ENCODE peak calls at places on chromosomes 6 and 20, in six cellular contexts. W is endothelial cell, Q is WTC11, F is HFFc6, U is adrenal gland, G is testis. B is an unnamed sample.

GRCh38 chr6:157240059-157240959 is 83.0 kb downstream of the TMEM242 start:
- DNase-seq in W (no peak), Q (no peak), F (peak; percentile 45), U (peak; percentile 73), G (peak; percentile 75), B (no peak)

GRCh38 chr6:73521351-73522254 is 771 bp upstream of the EEF1A1 start:
- DNase-seq in W (peak; percentile 77), Q (peak; percentile 78), F (peak; percentile 69), U (peak; percentile 47), G (peak; percentile 75), B (peak; percentile 81)

GRCh38 chr6:167394330-167394729 is 69.4 kb downstream of the TTLL2 start:
- DNase-seq in W (no peak), Q (no peak), F (no peak), U (no peak), G (peak; percentile 26), B (no peak)

GRCh38 chr6:128806274-128806673 is 76.7 kb upstream of the LAMA2 start:
- DNase-seq in W (no peak), Q (no peak), F (no peak), U (no peak), G (no peak), B (no peak)

GRCh38 chr6:101465871-101466270 is 72.4 kb downstream of the GRIK2 start:
- DNase-seq in W (no peak), Q (no peak), F (no peak), U (no peak), G (no peak), B (no peak)

GRCh38 chr6:16473184-16473907 is 235.0 kb downstream of the GMPR start:
- DNase-seq in W (no peak), Q (no peak), F (no peak), U (no peak), G (no peak), B (no peak)

GRCh38 chr6:108726726-108727339 is 121.4 kb upstream of the ARMC2 start:
- DNase-seq in W (no peak), Q (no peak), F (no peak), U (peak; percentile 14), G (no peak), B (no peak)

GRCh38 chr6:139081485-139081884 is 52.9 kb downstream of the ABRACL start:
- DNase-seq in W (no peak), Q (no peak), F (no peak), U (no peak), G (no peak), B (no peak)

GRCh38 chr20:60648556-60648955 is 603.5 kb upstream of the CDH4 start:
- DNase-seq in W (no peak), Q (no peak), F (no peak), U (no peak), G (no peak), B (no peak)

GRCh38 chr20:37528442-37529213 is 952 bp upstream of the BLCAP start:
- DNase-seq in W (no peak), Q (no peak), F (no peak), U (peak; percentile 38), G (peak; percentile 8), B (no peak)

GRCh38 chr20:37360515-37361115 is 14.7 kb downstream of the SRC start:
- DNase-seq in W (no peak), Q (no peak), F (no peak), U (no peak), G (no peak), B (no peak)

GRCh38 chr20:11755071-11755881 is 162.4 kb upstream of the BTBD3 start:
- DNase-seq in W (peak; percentile 4), Q (no peak), F (no peak), U (no peak), G (no peak), B (no peak)

GRCh38 chr6:170096803-170097504 is 193.9 kb downstream of the DLL1 start:
- DNase-seq in W (peak; percentile 1), Q (peak; percentile 3), F (no peak), U (peak; percentile 37), G (peak; percentile 1), B (no peak)

GRCh38 chr20:32820000-32820697 is 395 bp downstream of the MAPRE1 start:
- DNase-seq in W (peak; percentile 83), Q (peak; percentile 70), F (peak; percentile 15), U (peak; percentile 81), G (peak; percentile 81), B (peak; percentile 89)

GRCh38 chr6:149264629-149265028 is 52.9 kb upstream of the TAB2 start:
- DNase-seq in W (no peak), Q (no peak), F (no peak), U (no peak), G (no peak), B (no peak)

GRCh38 chr6:121498481-121499276 is 63.2 kb downstream of the GJA1 start:
- DNase-seq in W (no peak), Q (no peak), F (no peak), U (no peak), G (no peak), B (no peak)

GRCh38 chr20:1108437-1108920 is 9.9 kb upstream of the PSMF1 start:
- DNase-seq in W (peak; percentile 69), Q (peak; percentile 75), F (peak; percentile 39), U (peak; percentile 81), G (peak; percentile 78), B (peak; percentile 68)

GRCh38 chr6:162443101-162443500 is 284.5 kb downstream of the PRKN start:
- DNase-seq in W (no peak), Q (no peak), F (no peak), U (no peak), G (no peak), B (no peak)

GRCh38 chr6:168201383-168201782 is 118.2 kb downstream of the DACT2 start:
- DNase-seq in W (no peak), Q (peak; percentile 57), F (no peak), U (no peak), G (peak; percentile 37), B (no peak)

GRCh38 chr6:79313254-79313653 is 78.8 kb upstream of the HMGN3 start:
- DNase-seq in W (no peak), Q (no peak), F (no peak), U (no peak), G (no peak), B (no peak)

GRCh38 chr6:133807531-133807930 is 81.4 kb upstream of the TCF21 start:
- DNase-seq in W (no peak), Q (no peak), F (no peak), U (no peak), G (no peak), B (no peak)

GRCh38 chr20:61073376-61073775 is 178.7 kb upstream of the CDH4 start:
- DNase-seq in W (no peak), Q (no peak), F (no peak), U (no peak), G (no peak), B (no peak)

GRCh38 chr6:122372647-122373046 is 26.8 kb upstream of the HSF2 start:
- DNase-seq in W (no peak), Q (no peak), F (no peak), U (no peak), G (no peak), B (no peak)

GRCh38 chr20:19903168-19903676 is 113.9 kb upstream of the NAA20 start:
- DNase-seq in W (no peak), Q (no peak), F (no peak), U (peak; percentile 73), G (peak; percentile 40), B (no peak)
- TF ChIP-seq CTCF in W (no peak), Q (no peak), F (no peak), U (no peak), G (no peak), B (no peak)

GRCh38 chr20:58995461-58996225 is 11.4 kb downstream of the CTSZ start:
- DNase-seq in W (no peak), Q (no peak), F (no peak), U (no peak), G (no peak), B (no peak)
- TF ChIP-seq CTCF in W (no peak), Q (no peak), F (no peak), U (no peak), G (no peak), B (no peak)

DNA sequence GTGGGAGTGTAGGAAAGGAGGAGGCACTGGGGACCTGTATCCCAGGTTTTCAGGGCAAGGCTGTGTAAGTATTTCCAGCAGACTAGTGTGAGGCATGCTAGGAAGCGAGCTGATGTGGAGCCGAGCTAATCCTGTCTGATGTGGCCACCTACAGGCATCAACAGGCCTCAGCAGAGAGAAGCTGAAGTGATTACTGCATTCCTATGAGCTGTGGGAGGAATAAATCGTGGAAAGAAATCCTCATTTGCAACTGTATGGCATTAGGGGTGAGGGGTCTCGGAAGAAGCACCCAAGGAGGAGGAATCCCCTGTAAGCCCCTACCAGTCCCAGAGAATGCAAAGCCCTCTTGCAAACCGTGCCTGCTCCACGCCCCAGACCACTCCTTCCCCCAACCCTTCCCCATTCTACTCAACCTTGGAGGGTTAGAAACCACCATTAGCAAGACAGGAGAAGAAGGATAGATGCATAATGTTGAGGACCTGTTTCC is 41.6 kb downstream of the C6orf15 start:
- DNase-seq in W (peak; percentile 26), Q (peak; percentile 49), F (peak; percentile 76), U (peak; percentile 71), G (peak; percentile 85), B (peak; percentile 32)
- TF ChIP-seq CTCF in W (no peak), Q (no peak), F (peak; percentile 74), U (peak; percentile 32), G (peak; percentile 42), B (peak; percentile 21)

GRCh38 chr6:5499644-5500306 is 238.5 kb downstream of the FARS2 start:
- DNase-seq in W (no peak), Q (no peak), F (peak; percentile 79), U (no peak), G (no peak), B (no peak)

GRCh38 chr6:5498579-5498899 is 237.2 kb downstream of the FARS2 start:
- DNase-seq in W (no peak), Q (no peak), F (no peak), U (no peak), G (no peak), B (no peak)

GRCh38 chr6:5501837-5502236 is 240.5 kb downstream of the FARS2 start:
- DNase-seq in W (no peak), Q (no peak), F (no peak), U (no peak), G (no peak), B (no peak)

GRCh38 chr6:5493806-5494205 is 232.5 kb downstream of the FARS2 start:
- DNase-seq in W (no peak), Q (no peak), F (no peak), U (no peak), G (no peak), B (no peak)

DNA sequence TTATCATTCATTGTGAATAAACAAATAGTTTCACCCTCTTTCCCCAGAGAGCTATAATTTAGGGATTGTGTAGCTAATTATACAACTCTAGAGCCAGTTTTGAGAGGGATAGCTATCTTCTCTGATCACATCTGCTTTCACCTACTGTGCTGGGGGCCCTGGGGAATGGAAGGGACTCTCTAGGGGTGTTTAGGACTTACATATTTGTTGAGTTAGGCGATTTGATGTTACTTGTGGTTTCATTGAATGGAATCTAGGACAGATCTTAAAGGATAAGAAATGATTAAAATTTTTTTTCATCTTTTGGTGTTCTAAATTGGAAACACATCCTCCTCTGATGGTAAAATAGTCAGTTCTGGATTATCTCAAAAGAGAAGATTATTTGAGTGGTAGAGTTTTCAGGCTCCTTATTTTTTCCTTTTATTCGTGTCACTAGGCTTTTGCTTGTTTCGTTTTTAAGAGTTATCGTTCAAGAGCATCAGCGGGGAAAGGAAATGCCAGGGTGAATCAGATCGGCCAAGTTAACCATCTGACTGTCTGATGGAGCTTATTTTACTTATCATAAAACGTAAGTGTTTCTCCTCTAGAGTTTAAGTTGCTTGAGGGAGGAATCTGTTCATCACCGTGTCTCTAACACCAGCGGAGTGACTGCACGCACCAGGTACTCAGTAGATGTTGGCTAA is 236.7 kb downstream of the FARS2 start:
- DNase-seq in W (no peak), Q (no peak), F (peak; percentile 91), U (no peak), G (no peak), B (no peak)
- TF ChIP-seq CTCF in W (no peak), Q (no peak), F (no peak), U (no peak), G (no peak), B (no peak)